ENCODE peak calls at places on chromosome 9, in four cellular contexts. E, J, Q and X are unnamed samples.

GRCh38 chr9:89497978-89498844 is at the start of gene SEMA4D:
- DNase-seq in E (peak), J (peak), Q (no peak), X (no peak)

GRCh38 chr9:21854594-21854993 is 52.2 kb downstream of the MTAP start:
- DNase-seq in E (no peak), J (no peak), Q (no peak), X (peak)

GRCh38 chr9:70874451-70874850 is 247.0 kb downstream of the TRPM3 start:
- DNase-seq in E (no peak), J (no peak), Q (no peak), X (no peak)

GRCh38 chr9:101650096-101650495 is 55.3 kb upstream of the PPP3R2 start:
- DNase-seq in E (no peak), J (no peak), Q (no peak), X (no peak)

GRCh38 chr9:89902450-89902849 is 297.6 kb downstream of the GADD45G start:
- DNase-seq in E (no peak), J (no peak), Q (no peak), X (no peak)

GRCh38 chr9:33137271-33137670 is 29.9 kb downstream of the B4GALT1 start:
- DNase-seq in E (no peak), J (no peak), Q (no peak), X (no peak)

GRCh38 chr9:23821400-23822181 is 4.4 kb downstream of the ELAVL2 start:
- DNase-seq in E (no peak), J (no peak), Q (no peak), X (no peak)

GRCh38 chr9:26995815-26996214 is 9.7 kb downstream of the LRRC19 start:
- DNase-seq in E (no peak), J (no peak), Q (no peak), X (no peak)

GRCh38 chr9:31590091-31590490 is 794.4 kb upstream of the ACO1 start:
- DNase-seq in E (no peak), J (no peak), Q (no peak), X (no peak)

GRCh38 chr9:124812401-124813016 is 35.6 kb downstream of the OLFML2A start:
- DNase-seq in E (peak), J (peak), Q (no peak), X (peak)

GRCh38 chr9:94553029-94553938 is 1.6 kb upstream of the PCAT7 start:
- DNase-seq in E (no peak), J (no peak), Q (no peak), X (peak)

GRCh38 chr9:27179245-27179870 is 70.3 kb downstream of the TEK start:
- DNase-seq in E (no peak), J (no peak), Q (no peak), X (no peak)

GRCh38 chr9:129557192-129558036 is 63.5 kb downstream of the C9orf50 start:
- DNase-seq in E (no peak), J (peak), Q (no peak), X (peak)

GRCh38 chr9:114037961-114038723 is 40.0 kb downstream of the AMBP start:
- DNase-seq in E (no peak), J (peak), Q (no peak), X (no peak)

GRCh38 chr9:75372499-75373268 is 284.4 kb downstream of the OSTF1 start:
- DNase-seq in E (no peak), J (no peak), Q (no peak), X (no peak)

GRCh38 chr9:130918870-130919558 is 20.0 kb downstream of the FIBCD1 start:
- DNase-seq in E (peak), J (no peak), Q (no peak), X (no peak)

DNA sequence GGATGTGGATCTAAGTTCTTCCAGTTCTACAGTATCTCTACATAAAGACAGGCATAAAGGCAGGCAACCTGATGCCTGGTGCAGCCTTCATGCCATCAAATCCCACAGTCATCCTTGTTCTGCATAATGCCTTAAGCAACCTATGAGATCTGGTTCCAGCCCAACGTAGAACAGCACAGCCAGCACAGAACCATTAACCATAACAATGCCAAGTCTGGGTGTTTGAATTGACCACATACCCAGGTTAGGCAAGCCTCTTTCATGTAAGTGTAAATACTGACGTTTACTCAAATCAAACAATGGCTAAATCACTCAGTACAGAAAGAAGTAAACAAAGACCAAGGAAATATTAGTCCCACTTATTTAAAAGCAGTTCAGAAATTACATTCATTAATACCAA is 195.0 kb downstream of the ADAMTSL1 start:
- DNase-seq in E (no peak), J (peak), Q (no peak), X (peak)
- TF ChIP-seq HDAC6 in E (no peak), J (no peak), Q (no peak), X (no peak)

GRCh38 chr9:120915854-120916495 is 10.6 kb downstream of the TRAF1 start:
- DNase-seq in E (no peak), J (no peak), Q (no peak), X (no peak)
- TF ChIP-seq JUND in E (no peak), J (no peak), Q (no peak), X (no peak)

GRCh38 chr9:106450549-106450948 is 412.4 kb upstream of the ZNF462 start:
- DNase-seq in E (no peak), J (no peak), Q (no peak), X (no peak)
- TF ChIP-seq HDAC6 in E (no peak), J (no peak), Q (no peak), X (no peak)

GRCh38 chr9:81634915-81635516 is 54.3 kb downstream of the TLE1 start:
- DNase-seq in E (no peak), J (no peak), Q (no peak), X (peak)
- TF ChIP-seq JUND in E (no peak), J (no peak), Q (no peak), X (no peak)

GRCh38 chr9:127976943-127977871 is 3.6 kb downstream of the EEIG1 start:
- DNase-seq in E (no peak), J (no peak), Q (no peak), X (no peak)

GRCh38 chr9:127975376-127976315 is 5.1 kb downstream of the EEIG1 start:
- DNase-seq in E (no peak), J (no peak), Q (no peak), X (no peak)

GRCh38 chr9:127974769-127975261 is 6.0 kb downstream of the EEIG1 start:
- DNase-seq in E (no peak), J (no peak), Q (no peak), X (no peak)

GRCh38 chr9:127977877-127978647 is 2.7 kb downstream of the EEIG1 start:
- DNase-seq in E (peak), J (no peak), Q (no peak), X (no peak)

DNA sequence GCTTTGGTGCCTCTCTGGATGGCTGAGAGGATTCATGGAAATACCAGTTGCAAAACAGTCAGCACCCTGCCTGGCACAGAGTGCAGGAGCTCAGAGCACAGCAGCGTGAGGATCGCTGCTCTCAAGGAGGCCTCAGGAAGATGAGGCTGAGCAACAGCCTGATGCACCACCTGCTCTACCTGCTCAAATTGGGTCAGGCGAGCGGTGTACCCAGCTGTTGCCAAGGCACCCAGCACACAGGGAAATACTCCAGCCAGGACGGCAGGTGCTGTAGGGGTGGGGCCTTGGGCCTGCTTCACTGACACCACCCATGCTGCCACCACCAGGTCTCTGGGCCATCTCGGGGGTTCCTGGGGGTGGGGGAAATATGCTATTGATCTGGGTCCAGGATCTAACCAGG is 4.3 kb downstream of the EEIG1 start:
- DNase-seq in E (no peak), J (no peak), Q (no peak), X (no peak)
- TF ChIP-seq HDAC6 in E (no peak), J (no peak), Q (no peak), X (no peak)

DNA sequence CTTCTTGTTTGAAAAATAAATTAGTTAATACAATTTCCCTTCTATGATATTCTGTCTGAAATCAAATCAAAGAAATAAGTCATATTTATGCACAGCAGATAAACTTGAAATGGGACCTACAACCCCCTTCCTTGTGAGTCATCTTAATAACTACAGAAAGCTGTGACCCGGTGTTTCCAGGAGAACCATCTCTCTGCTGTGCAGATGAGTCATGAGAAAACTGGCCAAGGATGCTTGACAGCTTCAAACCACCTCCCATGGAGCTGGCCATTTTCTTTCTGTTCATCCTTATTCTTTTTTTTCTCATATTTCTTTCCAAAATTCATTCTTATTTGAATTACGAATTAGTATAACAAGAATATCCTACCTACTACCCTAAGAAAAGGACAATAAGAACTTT is 43.4 kb upstream of the NR4A3 start:
- DNase-seq in E (peak), J (no peak), Q (no peak), X (no peak)
- TF ChIP-seq JUND in E (no peak), J (no peak), Q (no peak), X (no peak)

GRCh38 chr9:3296536-3296935 is 229.3 kb downstream of the RFX3 start:
- DNase-seq in E (no peak), J (no peak), Q (no peak), X (no peak)

GRCh38 chr9:3299872-3300271 is 225.9 kb downstream of the RFX3 start:
- DNase-seq in E (no peak), J (no peak), Q (peak), X (no peak)
- TF ChIP-seq HDAC6 in E (no peak), J (no peak), Q (no peak), X (no peak)